ENCODE peak calls at places on chromosomes 12 and 14, in seven cellular contexts. M is natural killer cell; Y is amygdala; K is activated CD8-positive, alpha-beta T cell treated with anti-CD3 and anti-CD28 coated beads, Interleukin-2, amount 10 ng/mL, durations not matched to agents 7 days and 5 days; N is AG09309; X is naive thymus-derived CD4-positive, alpha-beta T cell; U is substantia nigra. C is an unnamed sample.

GRCh38 chr12:81759215-81759991 is at the start of gene PPFIA2:
- DNase-seq in K (peak; percentile 45), U (peak; percentile 36), X (peak; percentile 25), N (no peak), M (no peak), Y (peak; percentile 41), C (peak; percentile 2)

GRCh38 chr14:38420045-38420444 is 164.2 kb upstream of the CLEC14A start:
- DNase-seq in X (no peak), K (no peak), U (no peak), M (no peak), N (peak; percentile 20), Y (no peak), C (no peak)

GRCh38 chr12:75086086-75087038 is 123.3 kb downstream of the KCNC2 start:
- DNase-seq in Y (no peak), N (no peak), X (no peak), M (no peak), K (no peak), U (no peak), C (peak; percentile 6)

GRCh38 chr12:100591979-100592378 is 18.5 kb downstream of the GAS2L3 start:
- DNase-seq in Y (no peak), U (no peak), X (no peak), N (no peak), K (no peak), M (no peak), C (no peak)

GRCh38 chr12:96811083-96811482 is 96.0 kb upstream of the NEDD1 start:
- DNase-seq in M (no peak), N (peak; percentile 47), U (no peak), Y (no peak), X (no peak), K (no peak), C (no peak)

GRCh38 chr12:124910561-124911478 is 3.6 kb downstream of the UBC start:
- DNase-seq in U (no peak), Y (no peak), M (no peak), X (peak; percentile 26), N (no peak), K (no peak), C (no peak)

GRCh38 chr12:46660719-46661118 is 165.1 kb downstream of the SLC38A4 start:
- DNase-seq in N (no peak), M (no peak), K (no peak), Y (no peak), X (no peak), U (no peak), C (no peak)

GRCh38 chr12:79531547-79531946 is 159.2 kb downstream of the PAWR start:
- DNase-seq in U (no peak), N (no peak), K (no peak), Y (no peak), M (no peak), X (no peak), C (no peak)

GRCh38 chr12:128833418-128833817 is 9.7 kb upstream of the SLC15A4 start:
- DNase-seq in K (no peak), Y (no peak), N (no peak), X (no peak), M (no peak), U (no peak), C (no peak)

GRCh38 chr12:84502907-84503787 is 409.5 kb downstream of the SLC6A15 start:
- DNase-seq in M (no peak), U (peak; percentile 13), X (no peak), Y (no peak), K (peak; percentile 27), N (peak; percentile 37), C (peak; percentile 28)

GRCh38 chr14:92373336-92373735 is 50.4 kb downstream of the SLC24A4 start:
- DNase-seq in K (no peak), X (no peak), Y (no peak), M (no peak), N (no peak), U (no peak), C (no peak)

GRCh38 chr12:57243521-57244305 is 7.3 kb downstream of the STAC3 start:
- DNase-seq in K (peak; percentile 89), M (peak; percentile 80), X (peak; percentile 77), U (peak; percentile 50), N (no peak), Y (no peak), C (peak; percentile 28)

GRCh38 chr14:88553886-88554457 is 835 bp downstream of the PTPN21 start:
- DNase-seq in M (no peak), U (no peak), K (no peak), X (no peak), N (no peak), Y (no peak), C (no peak)

GRCh38 chr12:120835657-120836056 is 68.5 kb downstream of the SPPL3 start:
- DNase-seq in U (no peak), N (no peak), Y (no peak), K (no peak), M (no peak), X (no peak), C (no peak)

GRCh38 chr14:90276627-90277367 is 20.4 kb downstream of the PSMC1 start:
- DNase-seq in N (no peak), M (no peak), X (no peak), Y (no peak), U (no peak), K (no peak), C (no peak)

GRCh38 chr12:123973552-123974341 is 732 bp downstream of the ZNF664 start:
- DNase-seq in K (peak; percentile 42), N (no peak), M (peak; percentile 36), Y (no peak), X (peak; percentile 16), U (peak; percentile 37), C (no peak)

GRCh38 chr14:74401504-74402241 is 24.3 kb downstream of the SYNDIG1L start:
- DNase-seq in X (peak; percentile 61), U (peak; percentile 16), Y (no peak), N (no peak), M (peak; percentile 51), K (peak; percentile 90), C (no peak)

GRCh38 chr12:7090222-7090998 is 1.8 kb downstream of the C1R start:
- DNase-seq in N (no peak), U (no peak), Y (no peak), K (no peak), M (no peak), X (no peak), C (no peak)

GRCh38 chr12:95541436-95541835 is 9.8 kb downstream of the USP44 start:
- DNase-seq in Y (no peak), X (no peak), U (no peak), M (no peak), K (no peak), N (no peak), C (no peak)

GRCh38 chr12:67885370-67886169 is 103.7 kb upstream of the IFNG-AS1 start:
- DNase-seq in U (no peak), K (no peak), Y (no peak), X (no peak), M (no peak), N (peak; percentile 11), C (no peak)

GRCh38 chr12:6376079-6376941 is 947 bp upstream of the SCNN1A start:
- DNase-seq in X (no peak), M (no peak), Y (no peak), U (no peak), K (no peak), N (no peak), C (no peak)

GRCh38 chr12:132178801-132179401 is 34.6 kb downstream of the NOC4L start:
- DNase-seq in K (peak; percentile 61), Y (no peak), X (peak; percentile 77), U (no peak), N (no peak), M (no peak), C (no peak)

GRCh38 chr12:47779301-47779942 is 6.4 kb downstream of the SLC48A1 start:
- DNase-seq in X (peak; percentile 85), K (peak; percentile 94), M (peak; percentile 91), Y (peak; percentile 72), U (peak; percentile 84), N (peak; percentile 53), C (peak; percentile 8)